ENCODE peak calls at places on chromosomes 1 and 21, in six cellular contexts. K is H1, Q is K562, Z is HepG2, Y is SK-N-SH, X is GM12878. H is an unnamed sample.

GRCh38 chr1:157113116-157113515 is 13.5 kb upstream of the ETV3L start:
- DNase-seq in Y (no peak), Q (no peak), K (no peak), X (no peak), Z (no peak), H (no peak)

GRCh38 chr1:247332215-247332900 is 691 bp upstream of the ZNF496 start:
- DNase-seq in K (no peak), X (no peak), Y (peak; percentile 83), Q (peak; percentile 80), Z (no peak), H (peak; percentile 53)

GRCh38 chr1:9069324-9070100 is at the start of gene SLC2A5:
- DNase-seq in Q (no peak), K (no peak), Y (no peak), Z (no peak), X (peak; percentile 93), H (no peak)

GRCh38 chr1:121522061-121522759 is 337.4 kb downstream of the SRGAP2C start:
- DNase-seq in Y (no peak), K (no peak), Z (peak; percentile 99), X (no peak), Q (no peak), H (no peak)

GRCh38 chr1:51231121-51231520 is 5.0 kb upstream of the RNF11 start:
- DNase-seq in K (no peak), Q (no peak), X (no peak), Y (no peak), Z (no peak), H (no peak)

GRCh38 chr1:96995351-96995750 is 273.8 kb downstream of the PTBP2 start:
- DNase-seq in K (no peak), Z (no peak), X (no peak), Q (no peak), Y (no peak), H (no peak)

GRCh38 chr1:220887868-220888664 is 8.8 kb downstream of the HLX start:
- DNase-seq in Q (no peak), K (no peak), Y (peak; percentile 58), X (no peak), Z (no peak), H (no peak)

GRCh38 chr1:111758373-111758772 is 2.7 kb downstream of the DDX20 start:
- DNase-seq in X (no peak), Q (no peak), K (no peak), Y (peak; percentile 22), Z (no peak), H (peak; percentile 13)

GRCh38 chr1:33349081-33349759 is 28.3 kb upstream of the A3GALT2 start:
- DNase-seq in Q (peak; percentile 76), Y (peak; percentile 89), X (no peak), Z (no peak), K (no peak), H (peak; percentile 58)

GRCh38 chr1:217721692-217722091 is 90.5 kb downstream of the SPATA17 start:
- DNase-seq in Z (no peak), Q (no peak), Y (no peak), X (no peak), K (no peak), H (peak; percentile 85)

GRCh38 chr1:25990702-25991395 is 7.0 kb downstream of the PAFAH2 start:
- DNase-seq in Z (no peak), Y (no peak), K (no peak), Q (no peak), X (no peak), H (no peak)

GRCh38 chr1:221759436-221759835 is 17.5 kb upstream of the DUSP10 start:
- DNase-seq in Y (no peak), K (no peak), Z (no peak), X (no peak), Q (no peak), H (no peak)

GRCh38 chr1:40973912-40974311 is 5.6 kb upstream of the CTPS1 start:
- DNase-seq in X (no peak), Y (no peak), K (no peak), Z (no peak), Q (no peak), H (no peak)

GRCh38 chr21:29443398-29444010 is 144.8 kb downstream of the BACH1 start:
- DNase-seq in Y (no peak), Z (no peak), X (no peak), Q (no peak), K (no peak), H (no peak)

GRCh38 chr1:56284933-56285332 is 294.4 kb downstream of the PLPP3 start:
- DNase-seq in K (no peak), X (no peak), Y (no peak), Q (no peak), Z (peak; percentile 83), H (peak; percentile 9)

GRCh38 chr1:23422313-23422877 is 2.2 kb downstream of the TCEA3 start:
- DNase-seq in Z (no peak), K (no peak), X (no peak), Y (peak; percentile 73), Q (peak; percentile 82), H (no peak)

GRCh38 chr1:8047112-8047511 is 21.0 kb upstream of the ERRFI1 start:
- DNase-seq in X (no peak), K (no peak), Y (no peak), Z (no peak), Q (no peak), H (peak; percentile 66)

GRCh38 chr1:165841582-165842362 is 14.4 kb downstream of the UCK2 start:
- DNase-seq in X (no peak), Y (no peak), Q (no peak), K (no peak), Z (peak; percentile 34), H (peak; percentile 33)

GRCh38 chr1:30790850-30791778 is 33.5 kb upstream of the LAPTM5 start:
- DNase-seq in K (no peak), X (peak; percentile 41), Q (no peak), Y (no peak), Z (no peak), H (no peak)

GRCh38 chr1:88175631-88176226 is 508.3 kb upstream of the PKN2 start:
- DNase-seq in Z (peak; percentile 99), Q (no peak), X (no peak), Y (no peak), K (no peak), H (peak; percentile 1)

GRCh38 chr1:223137402-223138100 is 5.5 kb downstream of the TLR5 start:
- DNase-seq in X (no peak), Q (no peak), K (no peak), Y (no peak), Z (peak; percentile 5), H (no peak)

GRCh38 chr1:203359010-203359571 is 8.2 kb upstream of the FMOD start:
- DNase-seq in Z (no peak), Y (no peak), X (no peak), K (no peak), Q (no peak), H (no peak)

GRCh38 chr1:172497230-172497629 is 35.7 kb upstream of the SUCO start:
- DNase-seq in Q (no peak), X (no peak), Z (peak; percentile 52), Y (peak; percentile 32), K (peak; percentile 23), H (peak; percentile 4)

GRCh38 chr1:234963180-234963903 is 165.3 kb downstream of the TOMM20 start:
- DNase-seq in K (no peak), Y (no peak), Z (peak; percentile 99), X (peak; percentile 97), Q (peak; percentile 76), H (peak; percentile 92)

GRCh38 chr1:67616394-67616985 is 68.5 kb upstream of the GADD45A start:
- DNase-seq in Z (no peak), Q (no peak), Y (no peak), K (no peak), X (no peak), H (no peak)

GRCh38 chr1:109634292-109634691 is 14.7 kb downstream of the AMPD2 start:
- DNase-seq in K (no peak), Y (no peak), Q (no peak), X (no peak), Z (no peak), H (no peak)

GRCh38 chr1:44289530-44289929 is 65.5 kb downstream of the ERI3 start:
- DNase-seq in Q (no peak), Y (no peak), Z (no peak), X (no peak), K (no peak), H (no peak)

GRCh38 chr1:152162826-152163463 is 3.9 kb upstream of the RPTN start:
- DNase-seq in X (no peak), Z (peak; percentile 28), K (no peak), Q (no peak), Y (no peak), H (peak; percentile 71)

GRCh38 chr1:97925161-97925560 is 4.3 kb upstream of the DPYD start:
- DNase-seq in Z (no peak), X (no peak), Q (no peak), K (no peak), Y (no peak), H (no peak)

GRCh38 chr1:15696956-15697521 is 12.9 kb downstream of the PLEKHM2 start:
- DNase-seq in X (peak; percentile 93), Y (no peak), Z (no peak), Q (no peak), K (no peak), H (no peak)
- TF ChIP-seq CHD2 in X (peak; percentile 85), Y (no peak), Z (no peak), Q (no peak), K (no peak), H (no peak)

GRCh38 chr1:93567255-93567918 is 114.2 kb downstream of the BCAR3 start:
- DNase-seq in K (no peak), X (no peak), Z (peak; percentile 55), Q (peak; percentile 86), Y (no peak), H (peak; percentile 28)
- TF ChIP-seq CHD2 in K (no peak), X (no peak), Z (no peak), Q (no peak), Y (no peak), H (no peak)

GRCh38 chr1:17531682-17532487 is 7.6 kb upstream of the ARHGEF10L start:
- DNase-seq in Q (no peak), Y (no peak), Z (no peak), K (no peak), X (no peak), H (no peak)

GRCh38 chr1:17535300-17535937 is 4.1 kb upstream of the ARHGEF10L start:
- DNase-seq in Z (no peak), Q (no peak), Y (no peak), K (no peak), X (no peak), H (no peak)

GRCh38 chr1:17529381-17529780 is 10.1 kb upstream of the ARHGEF10L start:
- DNase-seq in Q (no peak), K (no peak), Y (no peak), X (no peak), Z (no peak), H (no peak)

GRCh38 chr1:17531343-17531681 is 8.2 kb upstream of the ARHGEF10L start:
- DNase-seq in Y (no peak), X (no peak), Q (no peak), K (no peak), Z (no peak), H (no peak)

GRCh38 chr1:17533201-17533600 is 6.3 kb upstream of the ARHGEF10L start:
- DNase-seq in K (no peak), Z (no peak), X (no peak), Y (no peak), Q (no peak), H (no peak)
- TF ChIP-seq CHD2 in K (no peak), Z (no peak), X (no peak), Y (no peak), Q (no peak), H (no peak)

GRCh38 chr1:910881-911721 is 12.6 kb upstream of the SAMD11 start:
- DNase-seq in Q (peak; percentile 78), K (no peak), Z (no peak), Y (peak; percentile 72), X (no peak), H (peak; percentile 55)
- TF ChIP-seq CHD2 in Q (no peak), K (no peak), Z (no peak), Y (no peak), X (no peak), H (no peak)